ENCODE peak calls at places on chromosomes 4 and X, in nine cellular contexts. Z is left colon; N is HTR-8/SVneo; U is stimulated activated CD8-positive, alpha-beta memory T cell treated with anti-CD3 and anti-CD28 coated beads, Interleukin-7, amount 100 ng/mL, for 24 hours; T is cerebellum; R is T-helper 9 cell; J is AG04450; S is GM04504; Q is stimulated activated naive CD4-positive, alpha-beta T cell. G is an unnamed sample.

GRCh38 chrX:34734383-34734782 is 77.3 kb upstream of the TMEM47 start:
- DNase-seq in S (peak), R (no peak), N (no peak), Z (no peak), T (no peak), Q (no peak), J (peak), U (no peak), G (no peak)

GRCh38 chr4:174794706-174795105 is 34.3 kb downstream of the GLRA3 start:
- DNase-seq in T (no peak), U (no peak), Z (no peak), N (peak), S (no peak), J (no peak), R (no peak), Q (no peak), G (no peak)

GRCh38 chr4:154877110-154877760 is 96.2 kb downstream of the RBM46 start:
- DNase-seq in U (no peak), N (no peak), T (no peak), Q (no peak), S (no peak), J (no peak), R (no peak), Z (peak), G (no peak)

GRCh38 chr4:153649572-153649991 is 34.5 kb upstream of the TLR2 start:
- DNase-seq in J (no peak), Q (no peak), U (no peak), S (no peak), N (no peak), R (no peak), Z (no peak), T (no peak), G (no peak)

GRCh38 chrX:15505104-15505503 is 4.5 kb downstream of the BMX start:
- DNase-seq in R (no peak), U (no peak), J (no peak), T (no peak), S (no peak), Q (no peak), Z (no peak), N (no peak), G (no peak)

GRCh38 chr4:78652282-78652876 is 100.8 kb downstream of the ANXA3 start:
- DNase-seq in Z (no peak), R (no peak), N (no peak), T (no peak), J (no peak), S (no peak), Q (no peak), U (no peak), G (no peak)

GRCh38 chr4:115851918-115852766 is 738.7 kb upstream of the NDST4 start:
- DNase-seq in S (no peak), U (no peak), Z (peak), N (peak), Q (no peak), J (no peak), R (no peak), T (no peak), G (peak)

GRCh38 chrX:18099745-18100144 is 120.9 kb downstream of the BEND2 start:
- DNase-seq in U (no peak), Q (no peak), Z (no peak), R (no peak), T (no peak), S (no peak), N (no peak), J (no peak), G (no peak)

GRCh38 chr4:77501851-77502250 is 103.8 kb upstream of the CXCL13 start:
- DNase-seq in S (no peak), U (no peak), Q (no peak), Z (no peak), J (no peak), N (no peak), R (no peak), T (no peak), G (no peak)

GRCh38 chr4:150570862-150571261 is 11.1 kb upstream of the MAB21L2 start:
- DNase-seq in T (no peak), Q (no peak), S (no peak), Z (no peak), U (no peak), J (no peak), R (no peak), N (no peak), G (no peak)

GRCh38 chrX:13685126-13685763 is 3.7 kb upstream of the RAB9A start:
- DNase-seq in Z (no peak), N (peak), S (no peak), T (no peak), R (no peak), U (no peak), J (no peak), Q (no peak), G (no peak)

G was measured in GM13976.